ENCODE peak calls at places on chromosomes 11 and 22, in six cellular contexts. J, M, Z, U, E and O are unnamed samples.

GRCh38 chr22:27489265-27489675 is 312.3 kb downstream of the MN1 start:
- DNase-seq in J (no peak), M (no peak), Z (peak), U (no peak), E (no peak), O (no peak)

GRCh38 chr22:43253839-43254238 is 66.9 kb upstream of the TTLL12 start:
- DNase-seq in J (no peak), M (no peak), Z (no peak), U (no peak), E (peak), O (no peak)

GRCh38 chr11:114180301-114181055 is 115.7 kb upstream of the NNMT start:
- DNase-seq in J (no peak), M (peak), Z (peak), U (no peak), E (no peak), O (peak)

GRCh38 chr11:74776546-74776945 is 27.9 kb downstream of the RNF169 start:
- DNase-seq in J (no peak), M (no peak), Z (no peak), U (no peak), E (no peak), O (no peak)

GRCh38 chr11:128806496-128807261 is 60.4 kb downstream of the KCNJ1 start:
- DNase-seq in J (no peak), M (no peak), Z (no peak), U (no peak), E (no peak), O (no peak)

GRCh38 chr11:47418454-47419259 is 7.6 kb downstream of the PSMC3 start:
- DNase-seq in J (no peak), M (no peak), Z (no peak), U (no peak), E (no peak), O (no peak)

GRCh38 chr22:47121791-47122190 is 359.3 kb downstream of the TBC1D22A start:
- DNase-seq in J (no peak), M (no peak), Z (no peak), U (no peak), E (no peak), O (no peak)

GRCh38 chr11:67439321-67440228 is 2.1 kb upstream of the PTPRCAP start:
- DNase-seq in J (peak), M (no peak), Z (no peak), U (peak), E (no peak), O (no peak)

GRCh38 chr11:8683115-8683807 is 669 bp downstream of the RPL27A start:
- DNase-seq in J (peak), M (no peak), Z (no peak), U (no peak), E (no peak), O (peak)

GRCh38 chr11:22192642-22193347 is at the start of gene ANO5:
- DNase-seq in J (peak), M (no peak), Z (peak), U (no peak), E (no peak), O (peak)

GRCh38 chr22:46614070-46614931 is 5.9 kb upstream of the GRAMD4 start:
- DNase-seq in J (no peak), M (no peak), Z (no peak), U (peak), E (no peak), O (no peak)